ENCODE peak calls at places on chromosomes 7 and 10, in five cellular contexts. P is fibroblast of lung, U is AG10803, H is cardiac fibroblast, E is transverse colon. F is an unnamed sample.

GRCh38 chr10:104580321-104580720 is 60.8 kb upstream of the SORCS3 start:
- DNase-seq in P (peak), E (no peak), U (peak), H (peak), F (peak)

GRCh38 chr10:71795248-71795647 is 21.9 kb upstream of the VSIR start:
- DNase-seq in H (peak), P (peak), U (peak), E (no peak), F (peak)

GRCh38 chr7:46786221-46786951 is 795.5 kb downstream of the TNS3 start:
- DNase-seq in U (peak), H (no peak), E (no peak), P (peak), F (no peak)

GRCh38 chr10:102814873-102815661 is 22.1 kb downstream of the CYP17A1 start:
- DNase-seq in E (peak), H (peak), P (peak), U (peak), F (peak)

GRCh38 chr7:143477501-143478150 is at the start of gene TAS2R41:
- DNase-seq in E (peak), P (no peak), U (no peak), H (no peak), F (no peak)

GRCh38 chr7:12861070-12861469 is 173.6 kb downstream of the ARL4A start:
- DNase-seq in U (no peak), P (peak), E (no peak), H (peak), F (peak)

GRCh38 chr7:129213828-129214227 is 11.0 kb upstream of the AHCYL2 start:
- DNase-seq in U (no peak), E (no peak), H (no peak), P (no peak), F (no peak)

GRCh38 chr7:11831727-11832495 is at the start of gene THSD7A:
- DNase-seq in P (peak), E (peak), H (peak), U (peak), F (peak)

GRCh38 chr10:103687718-103688117 is 167.7 kb downstream of the SH3PXD2A start:
- DNase-seq in E (no peak), P (no peak), H (no peak), U (no peak), F (no peak)

GRCh38 chr7:44508328-44508990 is 18.0 kb upstream of the NUDCD3 start:
- DNase-seq in E (no peak), P (no peak), U (no peak), H (no peak), F (no peak)

GRCh38 chr7:73557397-73558257 is at the start of gene BCL7B:
- DNase-seq in H (peak), U (peak), P (peak), E (peak), F (peak)

GRCh38 chr7:77833136-77833535 is 34.6 kb downstream of the PHTF2 start:
- DNase-seq in E (no peak), U (peak), H (no peak), P (no peak), F (no peak)

GRCh38 chr7:81857385-81857784 is 87.5 kb upstream of the HGF start:
- DNase-seq in E (no peak), H (no peak), U (no peak), P (peak), F (peak)

GRCh38 chr7:40843338-40844026 is 708.7 kb downstream of the SUGCT start:
- DNase-seq in E (no peak), H (no peak), P (peak), U (peak), F (peak)

GRCh38 chr7:22255834-22256233 is 101.1 kb downstream of the RAPGEF5 start:
- DNase-seq in E (no peak), H (no peak), U (no peak), P (no peak), F (no peak)

GRCh38 chr10:121260383-121260782 is 337.9 kb downstream of the FGFR2 start:
- DNase-seq in H (no peak), U (no peak), P (peak), E (no peak), F (no peak)

GRCh38 chr10:99421233-99421739 is 9.1 kb downstream of the GOT1 start:
- DNase-seq in H (no peak), P (no peak), E (no peak), U (no peak), F (no peak)

GRCh38 chr10:26869528-26869927 is 8.8 kb upstream of the ABI1 start:
- DNase-seq in H (no peak), E (no peak), P (no peak), U (peak), F (peak)

GRCh38 chr10:103470755-103471653 is 8.0 kb downstream of the CALHM3 start:
- DNase-seq in P (no peak), U (no peak), E (peak), H (peak), F (peak)

GRCh38 chr7:45162943-45163691 is 5.5 kb downstream of the RAMP3 start:
- DNase-seq in U (no peak), P (no peak), H (no peak), E (no peak), F (no peak)

GRCh38 chr7:1919539-1920265 is 249.6 kb downstream of the ELFN1 start:
- DNase-seq in U (no peak), H (no peak), E (peak), P (no peak), F (no peak)

GRCh38 chr10:31754803-31755624 is 173.6 kb downstream of the ARHGAP12 start:
- DNase-seq in H (no peak), E (no peak), P (no peak), U (peak), F (no peak)

GRCh38 chr7:134686782-134687181 is 40.1 kb downstream of the BPGM start:
- DNase-seq in E (no peak), U (peak), H (peak), P (peak), F (peak)
- TF ChIP-seq CTCF in E (no peak), U (peak), H (no peak), P (peak), F (peak)

GRCh38 chr7:134928574-134928973 is 57.7 kb upstream of the AGBL3 start:
- DNase-seq in U (no peak), P (no peak), H (no peak), E (no peak), F (no peak)
- H3K4me3 ChIP-seq in U (no peak), P (no peak), H (no peak), E (no peak), F (no peak)

GRCh38 chr7:29806131-29806792 is at the start of gene WIPF3:
- DNase-seq in U (no peak), E (peak), H (peak), P (peak), F (no peak)

GRCh38 chr7:29806793-29807178 is 478 bp downstream of the WIPF3 start:
- DNase-seq in U (no peak), P (no peak), E (peak), H (no peak), F (no peak)

GRCh38 chr7:29808075-29808786 is 1.9 kb downstream of the WIPF3 start:
- DNase-seq in E (no peak), H (no peak), P (peak), U (no peak), F (no peak)

GRCh38 chr7:29805031-29805430 is 1.3 kb upstream of the WIPF3 start:
- DNase-seq in P (no peak), U (no peak), H (no peak), E (no peak), F (no peak)

GRCh38 chr7:29807179-29807841 is 1.0 kb downstream of the WIPF3 start:
- DNase-seq in U (peak), E (peak), P (no peak), H (no peak), F (no peak)
- TF ChIP-seq CTCF in U (no peak), E (no peak), P (no peak), H (no peak), F (no peak)

GRCh38 chr7:100493476-100494264 is 9.9 kb downstream of the NYAP1 start:
- DNase-seq in E (peak), H (no peak), U (no peak), P (peak), F (no peak)
- H3K4me3 ChIP-seq in E (peak), H (no peak), U (no peak), P (peak), F (no peak)

DNA sequence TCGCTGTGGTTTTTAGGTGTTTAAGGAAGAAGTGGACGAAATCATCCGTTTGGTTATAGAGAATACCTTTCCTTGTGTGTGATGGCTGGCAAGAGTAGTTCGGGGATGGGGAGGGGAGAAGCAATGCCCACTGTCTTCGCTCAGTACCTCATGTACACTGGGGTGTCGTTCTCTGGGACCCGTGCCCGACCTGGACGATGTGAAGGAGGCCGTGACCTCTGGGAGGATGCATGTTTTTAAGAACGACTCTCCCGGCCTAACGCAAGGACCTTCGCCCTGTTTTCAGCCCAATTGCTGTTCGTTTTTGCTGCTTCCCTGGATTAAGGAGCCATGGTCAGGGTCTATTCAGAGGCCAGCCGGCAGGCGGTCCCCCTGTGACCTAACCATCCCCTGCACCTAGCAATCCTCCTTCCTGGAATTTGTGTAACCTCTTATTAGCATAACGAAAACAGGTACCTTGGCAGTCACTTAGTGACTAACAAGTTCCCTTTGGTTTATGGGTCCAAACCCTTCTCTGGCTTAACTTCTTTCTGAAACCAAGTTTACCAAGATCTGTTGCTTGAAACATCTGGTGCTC is 1.3 kb downstream of the NFE2L3 start:
- DNase-seq in H (no peak), U (no peak), E (peak), P (no peak), F (no peak)
- TF ChIP-seq CTCF in H (no peak), U (no peak), E (no peak), P (peak), F (no peak)

GRCh38 chr7:20598479-20599419 is 16.7 kb upstream of the ABCB5 start:
- DNase-seq in P (peak), U (peak), E (no peak), H (peak), F (peak)
- H3K4me3 ChIP-seq in P (no peak), U (no peak), E (no peak), H (no peak), F (no peak)

GRCh38 chr7:64183827-64184372 is 23.1 kb upstream of the ZNF735 start:
- DNase-seq in P (no peak), E (no peak), H (no peak), U (no peak), F (no peak)

GRCh38 chr7:64183126-64183742 is 23.8 kb upstream of the ZNF735 start:
- DNase-seq in P (no peak), E (no peak), H (no peak), U (no peak), F (no peak)

GRCh38 chr7:64181586-64181985 is 25.4 kb upstream of the ZNF735 start:
- DNase-seq in H (no peak), P (no peak), E (no peak), U (no peak), F (no peak)

GRCh38 chr7:64182036-64182790 is 24.8 kb upstream of the ZNF735 start:
- DNase-seq in P (no peak), U (no peak), E (no peak), H (no peak), F (no peak)

GRCh38 chr7:64180989-64181388 is 26.0 kb upstream of the ZNF735 start:
- DNase-seq in H (no peak), P (no peak), U (no peak), E (no peak), F (peak)
- TF ChIP-seq CTCF in H (no peak), P (peak), U (no peak), E (no peak), F (peak)

GRCh38 chr7:517848-518629 is 1.6 kb downstream of the PDGFA start:
- DNase-seq in E (peak), U (peak), P (peak), H (peak), F (peak)
- H3K4me3 ChIP-seq in E (peak), U (peak), P (peak), H (peak), F (peak)

GRCh38 chr10:44967596-44967995 is 8.0 kb downstream of the RASSF4 start:
- DNase-seq in E (no peak), H (no peak), U (no peak), P (no peak), F (no peak)

GRCh38 chr10:44968101-44968886 is 8.7 kb downstream of the RASSF4 start:
- DNase-seq in U (peak), H (peak), E (no peak), P (no peak), F (peak)

GRCh38 chr10:44966129-44966815 is 6.7 kb downstream of the RASSF4 start:
- DNase-seq in U (no peak), P (no peak), E (no peak), H (no peak), F (no peak)

GRCh38 chr10:44965651-44966097 is 6.1 kb downstream of the RASSF4 start:
- DNase-seq in H (no peak), E (no peak), P (no peak), U (no peak), F (no peak)

DNA sequence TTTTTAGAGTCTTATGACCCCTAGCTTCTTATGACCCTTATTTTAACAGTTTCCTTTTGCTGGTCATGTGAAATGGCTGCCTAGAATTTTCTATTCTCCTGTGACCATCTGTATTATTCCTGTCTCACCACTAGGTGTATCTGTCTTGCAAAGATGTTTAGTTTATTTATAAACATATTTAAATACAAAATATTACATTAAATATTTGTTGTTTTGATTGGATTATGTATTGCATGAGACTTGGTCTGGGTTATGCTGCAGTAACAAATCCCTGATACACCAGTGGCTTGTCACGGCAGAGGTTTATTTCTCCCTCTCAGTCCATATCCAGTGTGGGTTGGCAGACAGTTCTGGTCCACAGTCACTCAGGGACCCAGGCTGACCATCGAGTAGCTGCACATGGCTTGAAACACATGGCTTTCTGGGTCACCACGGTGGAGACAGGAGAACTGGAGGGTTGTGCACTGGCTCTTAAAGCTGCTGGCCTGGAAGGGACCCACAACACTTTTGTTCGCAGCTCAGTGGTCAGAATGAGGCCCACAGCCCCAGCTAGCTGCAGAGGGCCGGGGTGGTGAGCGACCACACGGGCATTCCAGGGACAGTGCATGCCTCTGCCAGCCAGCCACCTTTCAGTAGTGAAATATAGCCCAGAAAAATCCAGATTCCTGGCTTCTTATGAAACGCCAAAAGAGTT is 7.4 kb downstream of the RASSF4 start:
- DNase-seq in H (no peak), E (no peak), P (no peak), U (no peak), F (no peak)
- TF ChIP-seq CTCF in H (peak), E (no peak), P (peak), U (peak), F (peak)